ENCODE peak calls at places on chromosomes 13 and 19, in seven cellular contexts. R is neural progenitor cell; J is GOT3; Z is testis; D is stimulated activated CD8-positive, alpha-beta memory T cell treated with anti-CD3 and anti-CD28 coated beads, Interleukin-12 subunit alpha, Interleukin-12 subunit beta, amount 100 ng/mL, for 1 hour; U is A549; L is hypothalamus. Q is an unnamed sample.
A peak's percentile ranks its signal among the peaks of the same experiment; 100 is the strongest.

GRCh38 chr19:8592231-8593009 is 15.2 kb upstream of the MYO1F start:
- DNase-seq in R (peak; percentile 100), J (peak; percentile 88), Z (peak; percentile 98), D (peak; percentile 86), U (peak; percentile 60), L (peak; percentile 90), Q (peak; percentile 91)

GRCh38 chr19:3193256-3194062 is 7.7 kb downstream of the NCLN start:
- DNase-seq in R (no peak), J (no peak), Z (no peak), D (no peak), U (no peak), L (no peak), Q (no peak)

GRCh38 chr19:6100284-6100915 is 9.9 kb downstream of the RFX2 start:
- DNase-seq in R (no peak), J (no peak), Z (peak; percentile 36), D (no peak), U (no peak), L (no peak), Q (no peak)

GRCh38 chr19:49338691-49339363 is 3.6 kb downstream of the CD37 start:
- DNase-seq in R (peak; percentile 98), J (no peak), Z (peak; percentile 80), D (no peak), U (peak; percentile 57), L (peak; percentile 42), Q (peak; percentile 54)

GRCh38 chr13:107901230-107901629 is 314.1 kb downstream of the LIG4 start:
- DNase-seq in R (no peak), J (no peak), Z (no peak), D (no peak), U (no peak), L (no peak), Q (no peak)

GRCh38 chr19:54518844-54519243 is 16.2 kb downstream of the LAIR2 start:
- DNase-seq in R (no peak), J (no peak), Z (no peak), D (no peak), U (no peak), L (no peak), Q (no peak)

GRCh38 chr13:93108111-93108581 is 118.5 kb upstream of the GPC6 start:
- DNase-seq in R (no peak), J (no peak), Z (no peak), D (no peak), U (no peak), L (no peak), Q (no peak)

GRCh38 chr19:6092329-6093286 is 17.7 kb downstream of the RFX2 start:
- DNase-seq in R (peak; percentile 58), J (peak; percentile 45), Z (peak; percentile 75), D (no peak), U (peak; percentile 50), L (peak; percentile 73), Q (peak; percentile 94)

GRCh38 chr13:32150239-32150638 is 118.7 kb downstream of the FRY start:
- DNase-seq in R (no peak), J (no peak), Z (peak; percentile 28), D (no peak), U (no peak), L (no peak), Q (no peak)

GRCh38 chr19:18223860-18224524 is 2.2 kb downstream of the PDE4C start:
- DNase-seq in R (peak; percentile 81), J (no peak), Z (peak; percentile 82), D (no peak), U (no peak), L (no peak), Q (no peak)

GRCh38 chr13:31631071-31631470 is 108.3 kb upstream of the RXFP2 start:
- DNase-seq in R (no peak), J (no peak), Z (no peak), D (no peak), U (no peak), L (no peak), Q (no peak)

GRCh38 chr19:17861542-17862402 is 2.1 kb downstream of the RPL18A start:
- DNase-seq in R (no peak), J (no peak), Z (no peak), D (no peak), U (no peak), L (no peak), Q (no peak)

GRCh38 chr13:42728507-42729180 is 52.7 kb upstream of the FAM216B start:
- DNase-seq in R (no peak), J (no peak), Z (no peak), D (no peak), U (no peak), L (no peak), Q (peak; percentile 71)

GRCh38 chr13:93244918-93245280 is 18.3 kb downstream of the GPC6 start:
- DNase-seq in R (no peak), J (no peak), Z (no peak), D (no peak), U (no peak), L (no peak), Q (peak; percentile 46)

GRCh38 chr19:21838646-21839045 is 2.7 kb upstream of the ZNF43 start:
- DNase-seq in R (no peak), J (no peak), Z (no peak), D (no peak), U (no peak), L (no peak), Q (peak; percentile 20)

GRCh38 chr13:31008400-31009115 is 76.1 kb downstream of the TEX26 start:
- DNase-seq in R (no peak), J (no peak), Z (no peak), D (no peak), U (no peak), L (no peak), Q (no peak)

GRCh38 chr13:39510296-39510695 is 92.7 kb downstream of the LHFPL6 start:
- DNase-seq in R (no peak), J (no peak), Z (no peak), D (no peak), U (no peak), L (no peak), Q (no peak)

GRCh38 chr13:49314344-49314882 is 66.7 kb downstream of the CDADC1 start:
- DNase-seq in R (no peak), J (no peak), Z (no peak), D (no peak), U (no peak), L (no peak), Q (peak; percentile 63)

GRCh38 chr19:992670-993055 is 7.6 kb upstream of the GRIN3B start:
- DNase-seq in R (no peak), J (no peak), Z (no peak), D (no peak), U (no peak), L (no peak), Q (no peak)

GRCh38 chr13:67193979-67194378 is 36.2 kb downstream of the PCDH9 start:
- DNase-seq in R (no peak), J (no peak), Z (no peak), D (no peak), U (no peak), L (no peak), Q (no peak)

GRCh38 chr13:48009298-48009697 is 8.2 kb upstream of the SUCLA2 start:
- DNase-seq in R (no peak), J (no peak), Z (no peak), D (no peak), U (peak; percentile 5), L (no peak), Q (peak; percentile 73)

GRCh38 chr13:98261165-98261672 is 84.2 kb upstream of the RNF113B start:
- DNase-seq in R (no peak), J (no peak), Z (no peak), D (no peak), U (no peak), L (no peak), Q (no peak)

GRCh38 chr19:32916969-32917611 is 47.5 kb upstream of the SLC7A9 start:
- DNase-seq in R (no peak), J (no peak), Z (no peak), D (no peak), U (no peak), L (no peak), Q (peak; percentile 20)

GRCh38 chr19:1363599-1363998 is 20.1 kb upstream of the NDUFS7 start:
- DNase-seq in R (no peak), J (no peak), Z (no peak), D (peak; percentile 30), U (no peak), L (no peak), Q (no peak)